ENCODE peak calls at places on chromosomes 13 and 19, in nine cellular contexts. One of them, this sample, is unnamed.

GRCh38 chr13:98842074-98842473 is 89.6 kb upstream of the SLC15A1 start:
- DNase-seq in tibial nerve: no peak
- DNase-seq in Peyer's patch: no peak
- DNase-seq in upper lobe of left lung: no peak
- DNase-seq in heart left ventricle: no peak
- DNase-seq in IMR-90: no peak
- DNase-seq in ovary: no peak
- DNase-seq in uterus: no peak
- DNase-seq in testis: no peak
- DNase-seq in this sample: no peak

GRCh38 chr13:93767231-93767916 is 540.8 kb downstream of the GPC6 start:
- DNase-seq in ovary: no peak
- DNase-seq in heart left ventricle: no peak
- DNase-seq in upper lobe of left lung: no peak
- DNase-seq in uterus: no peak
- DNase-seq in IMR-90: peak; percentile 42
- DNase-seq in tibial nerve: no peak
- DNase-seq in testis: no peak
- DNase-seq in Peyer's patch: no peak
- DNase-seq in this sample: no peak

GRCh38 chr13:77902319-77902963 is 16.2 kb downstream of the EDNRB start:
- DNase-seq in uterus: no peak
- DNase-seq in Peyer's patch: no peak
- DNase-seq in IMR-90: no peak
- DNase-seq in tibial nerve: no peak
- DNase-seq in upper lobe of left lung: no peak
- DNase-seq in testis: no peak
- DNase-seq in heart left ventricle: no peak
- DNase-seq in ovary: no peak
- DNase-seq in this sample: no peak

GRCh38 chr13:84648069-84648640 is 765.9 kb upstream of the SLITRK1 start:
- DNase-seq in IMR-90: no peak
- DNase-seq in Peyer's patch: no peak
- DNase-seq in heart left ventricle: no peak
- DNase-seq in uterus: no peak
- DNase-seq in upper lobe of left lung: no peak
- DNase-seq in ovary: no peak
- DNase-seq in tibial nerve: no peak
- DNase-seq in testis: no peak
- DNase-seq in this sample: no peak

GRCh38 chr13:59094149-59094548 is 1069.6 kb downstream of the DIAPH3 start:
- DNase-seq in IMR-90: peak; percentile 2
- DNase-seq in Peyer's patch: no peak
- DNase-seq in upper lobe of left lung: no peak
- DNase-seq in testis: no peak
- DNase-seq in heart left ventricle: no peak
- DNase-seq in tibial nerve: no peak
- DNase-seq in uterus: no peak
- DNase-seq in ovary: no peak
- DNase-seq in this sample: no peak

GRCh38 chr19:41705393-41706174 is 2.8 kb upstream of the CEACAM5 start:
- DNase-seq in tibial nerve: no peak
- DNase-seq in upper lobe of left lung: peak; percentile 29
- DNase-seq in Peyer's patch: no peak
- DNase-seq in testis: peak; percentile 21
- DNase-seq in IMR-90: no peak
- DNase-seq in heart left ventricle: peak; percentile 56
- DNase-seq in uterus: no peak
- DNase-seq in ovary: no peak
- DNase-seq in this sample: no peak

GRCh38 chr19:7349961-7350711 is 1.4 kb downstream of the ARHGEF18 start:
- DNase-seq in ovary: peak; percentile 17
- DNase-seq in testis: no peak
- DNase-seq in upper lobe of left lung: no peak
- DNase-seq in IMR-90: no peak
- DNase-seq in uterus: no peak
- DNase-seq in heart left ventricle: no peak
- DNase-seq in tibial nerve: no peak
- DNase-seq in Peyer's patch: no peak
- DNase-seq in this sample: no peak

GRCh38 chr19:58519087-58519354 is 589 bp downstream of the ZBTB45 start:
- DNase-seq in upper lobe of left lung: peak; percentile 72
- DNase-seq in Peyer's patch: no peak
- DNase-seq in testis: peak; percentile 72
- DNase-seq in heart left ventricle: peak; percentile 77
- DNase-seq in tibial nerve: peak; percentile 54
- DNase-seq in IMR-90: peak; percentile 74
- DNase-seq in uterus: peak; percentile 66
- DNase-seq in ovary: peak; percentile 78
- DNase-seq in this sample: peak; percentile 59

GRCh38 chr13:99895428-99895998 is 76.1 kb downstream of the ZIC5 start:
- DNase-seq in upper lobe of left lung: no peak
- DNase-seq in ovary: no peak
- DNase-seq in heart left ventricle: no peak
- DNase-seq in testis: no peak
- DNase-seq in Peyer's patch: no peak
- DNase-seq in IMR-90: no peak
- DNase-seq in tibial nerve: no peak
- DNase-seq in uterus: no peak
- DNase-seq in this sample: no peak

GRCh38 chr13:28583661-28584091 is 75.3 kb upstream of the POMP start:
- DNase-seq in IMR-90: peak; percentile 34
- DNase-seq in uterus: no peak
- DNase-seq in upper lobe of left lung: no peak
- DNase-seq in Peyer's patch: no peak
- DNase-seq in tibial nerve: no peak
- DNase-seq in heart left ventricle: no peak
- DNase-seq in ovary: no peak
- DNase-seq in testis: peak; percentile 20
- DNase-seq in this sample: no peak

GRCh38 chr13:28585557-28585956 is 73.4 kb upstream of the POMP start:
- DNase-seq in heart left ventricle: no peak
- DNase-seq in ovary: no peak
- DNase-seq in Peyer's patch: no peak
- DNase-seq in testis: no peak
- DNase-seq in uterus: no peak
- DNase-seq in upper lobe of left lung: no peak
- DNase-seq in tibial nerve: no peak
- DNase-seq in IMR-90: no peak
- DNase-seq in this sample: no peak

GRCh38 chr13:28584873-28585317 is 74.0 kb upstream of the POMP start:
- DNase-seq in heart left ventricle: no peak
- DNase-seq in upper lobe of left lung: no peak
- DNase-seq in testis: no peak
- DNase-seq in uterus: no peak
- DNase-seq in tibial nerve: no peak
- DNase-seq in ovary: no peak
- DNase-seq in IMR-90: peak; percentile 71
- DNase-seq in Peyer's patch: no peak
- DNase-seq in this sample: no peak

GRCh38 chr13:28590450-28590849 is 68.5 kb upstream of the POMP start:
- DNase-seq in heart left ventricle: no peak
- DNase-seq in testis: no peak
- DNase-seq in Peyer's patch: no peak
- DNase-seq in IMR-90: no peak
- DNase-seq in tibial nerve: no peak
- DNase-seq in ovary: no peak
- DNase-seq in uterus: no peak
- DNase-seq in upper lobe of left lung: no peak
- DNase-seq in this sample: no peak

DNA sequence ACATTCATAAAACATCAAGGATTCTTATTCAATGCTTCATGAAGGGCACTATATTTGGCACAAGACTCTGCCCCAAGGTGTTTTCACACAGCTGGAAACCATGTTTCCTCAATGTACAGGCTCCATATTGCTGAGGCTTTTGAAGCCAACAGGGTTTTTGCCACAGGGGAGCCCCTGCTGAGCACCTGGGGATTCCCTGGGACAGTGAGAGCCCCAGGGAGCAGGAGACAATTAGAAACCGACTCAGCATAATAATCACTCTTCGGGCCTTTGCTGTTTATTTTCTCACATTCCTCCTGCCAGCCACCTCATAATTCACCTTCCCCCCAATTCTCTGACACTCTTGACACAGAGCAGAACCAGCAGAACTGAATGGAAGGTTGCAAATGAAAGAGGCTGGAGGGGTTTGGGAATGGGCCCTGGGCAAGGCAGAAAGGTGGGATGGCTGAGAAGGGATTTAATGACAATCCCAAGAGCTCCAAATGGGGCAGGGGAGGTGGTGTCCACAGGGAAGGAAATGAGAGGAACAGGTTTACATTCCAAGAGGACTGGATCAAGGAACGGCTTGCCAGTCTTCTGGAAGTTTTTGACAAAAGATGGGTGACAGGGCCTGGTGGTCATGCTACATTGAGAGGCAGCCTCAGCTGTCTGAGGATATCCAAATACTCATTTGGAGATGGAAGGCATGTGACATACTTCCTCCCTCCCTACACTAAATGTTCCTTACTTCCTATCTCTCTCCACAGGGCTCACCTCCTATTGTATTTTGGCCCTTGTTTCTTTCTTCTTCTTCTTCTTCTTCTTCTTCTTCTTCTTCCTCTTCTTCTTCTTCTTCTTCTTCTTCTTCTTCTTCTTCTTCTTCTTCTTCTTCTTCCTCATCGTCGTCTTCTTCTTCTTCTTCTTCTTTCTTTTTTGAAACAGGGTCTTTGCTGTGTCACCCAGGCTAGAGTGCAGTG is 72.1 kb upstream of the POMP start:
- DNase-seq in IMR-90: no peak
- DNase-seq in heart left ventricle: no peak
- DNase-seq in ovary: no peak
- DNase-seq in upper lobe of left lung: no peak
- DNase-seq in testis: no peak
- DNase-seq in uterus: no peak
- DNase-seq in Peyer's patch: no peak
- DNase-seq in tibial nerve: no peak
- DNase-seq in this sample: no peak
- H3K27me3 ChIP-seq in IMR-90: no peaks in the 10 kb centered on the region
- H3K27me3 ChIP-seq in heart left ventricle: no peaks in the 10 kb centered on the region
- H3K27me3 ChIP-seq in ovary: no peaks in the 10 kb centered on the region
- H3K27me3 ChIP-seq in upper lobe of left lung: no peaks in the 10 kb centered on the region
- H3K27me3 ChIP-seq in testis: no peaks in the 10 kb centered on the region
- H3K27me3 ChIP-seq in uterus: no peaks in the 10 kb centered on the region
- H3K27me3 ChIP-seq in Peyer's patch: no peaks in the 10 kb centered on the region
- H3K27me3 ChIP-seq in tibial nerve: no peaks in the 10 kb centered on the region
- H3K27me3 ChIP-seq in this sample: no peaks in the 10 kb centered on the region

GRCh38 chr19:52099497-52100138 is 4.1 kb upstream of the ZNF841 start:
- DNase-seq in heart left ventricle: no peak
- DNase-seq in tibial nerve: no peak
- DNase-seq in testis: no peak
- DNase-seq in Peyer's patch: no peak
- DNase-seq in ovary: no peak
- DNase-seq in uterus: no peak
- DNase-seq in upper lobe of left lung: no peak
- DNase-seq in IMR-90: no peak
- DNase-seq in this sample: no peak

GRCh38 chr19:52094526-52094925 is 1.0 kb downstream of the ZNF841 start:
- DNase-seq in tibial nerve: no peak
- DNase-seq in uterus: no peak
- DNase-seq in IMR-90: no peak
- DNase-seq in testis: no peak
- DNase-seq in heart left ventricle: no peak
- DNase-seq in ovary: no peak
- DNase-seq in upper lobe of left lung: no peak
- DNase-seq in Peyer's patch: no peak
- DNase-seq in this sample: no peak

DNA sequence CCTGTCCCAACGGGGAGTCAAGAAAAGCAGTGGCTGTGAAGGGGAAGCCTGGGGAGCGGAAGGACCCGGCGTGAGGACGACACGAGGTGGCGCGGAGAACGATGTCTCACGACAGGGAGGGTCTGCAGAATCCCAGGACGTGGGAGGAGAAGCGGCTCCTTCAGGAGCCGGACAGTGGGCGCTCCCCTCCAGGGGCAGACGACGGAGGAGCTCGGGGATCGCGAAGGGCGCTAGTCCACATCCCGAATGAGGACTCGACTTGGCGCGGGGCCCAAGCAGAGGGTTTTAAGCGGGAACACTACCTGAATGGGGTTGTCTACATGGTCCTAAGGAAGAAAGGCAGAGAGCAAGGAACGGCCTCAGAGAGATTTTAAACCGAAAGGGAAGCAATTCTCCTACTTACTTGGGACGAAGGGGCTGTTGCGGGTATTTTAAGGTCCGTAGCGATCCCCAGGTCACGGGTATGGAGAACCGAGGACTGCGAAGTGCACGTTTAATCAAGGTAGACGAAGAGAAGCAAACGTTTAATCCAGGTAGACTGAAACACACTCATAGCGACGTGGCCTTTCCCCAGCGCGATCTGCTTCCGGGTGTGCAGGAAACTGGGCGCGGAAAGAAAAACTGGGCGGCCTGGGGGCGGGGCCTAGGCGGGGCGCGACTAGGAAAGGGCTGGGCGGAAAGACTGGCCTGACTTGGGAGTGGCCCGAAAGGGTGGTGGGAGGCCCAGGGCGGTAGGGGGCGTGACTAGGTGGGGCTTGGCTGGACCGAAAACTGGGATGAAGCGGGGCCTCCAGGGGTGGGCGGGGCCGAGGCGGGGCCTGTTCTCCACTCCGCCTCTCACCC is at the start of gene ZNF841:
- DNase-seq in tibial nerve: peak; percentile 90
- DNase-seq in testis: peak; percentile 96
- DNase-seq in upper lobe of left lung: peak; percentile 91
- DNase-seq in ovary: peak; percentile 98
- DNase-seq in uterus: peak; percentile 99
- DNase-seq in Peyer's patch: peak; percentile 93
- DNase-seq in IMR-90: peak; percentile 92
- DNase-seq in heart left ventricle: peak; percentile 96
- DNase-seq in this sample: peak; percentile 93
- TF ChIP-seq POLR2A in tibial nerve: peak; percentile 53
- TF ChIP-seq POLR2A in testis: no peak
- TF ChIP-seq POLR2A in upper lobe of left lung: peak; percentile 53
- TF ChIP-seq POLR2A in ovary: peak; percentile 29
- TF ChIP-seq POLR2A in uterus: peak; percentile 52
- TF ChIP-seq POLR2A in Peyer's patch: no peak
- TF ChIP-seq POLR2A in IMR-90: peak; percentile 82
- TF ChIP-seq POLR2A in heart left ventricle: no peak
- TF ChIP-seq POLR2A in this sample: no peak

DNA sequence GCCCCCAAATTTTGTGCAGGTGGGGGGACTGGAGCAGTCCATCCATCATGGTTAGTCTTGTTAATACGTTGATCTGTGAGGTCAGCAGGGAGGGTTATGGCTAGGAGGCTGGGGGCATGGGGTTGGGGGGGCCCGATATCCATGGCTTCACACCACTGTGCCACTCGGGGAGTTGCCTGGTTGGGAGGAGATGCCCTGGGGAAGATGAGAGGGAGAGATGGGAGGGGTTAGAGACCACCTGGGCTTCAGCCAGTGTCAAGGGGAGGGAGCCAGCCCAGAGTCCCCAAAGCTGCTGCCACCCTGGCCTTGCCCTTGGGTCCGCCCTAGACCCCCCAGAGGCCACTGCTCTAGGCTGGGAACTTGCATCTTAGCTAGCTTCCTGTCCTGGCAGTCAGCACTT is 1.8 kb upstream of the DMPK start:
- DNase-seq in Peyer's patch: no peak
- DNase-seq in ovary: no peak
- DNase-seq in tibial nerve: no peak
- DNase-seq in testis: no peak
- DNase-seq in IMR-90: no peak
- DNase-seq in uterus: no peak
- DNase-seq in heart left ventricle: no peak
- DNase-seq in upper lobe of left lung: no peak
- DNase-seq in this sample: no peak
- H3K27me3 ChIP-seq in Peyer's patch: no peaks in the 10 kb centered on the region
- H3K27me3 ChIP-seq in ovary: no peaks in the 10 kb centered on the region
- H3K27me3 ChIP-seq in tibial nerve: no peaks in the 10 kb centered on the region
- H3K27me3 ChIP-seq in testis: no peaks in the 10 kb centered on the region
- H3K27me3 ChIP-seq in IMR-90: no peaks in the 10 kb centered on the region
- H3K27me3 ChIP-seq in uterus: no peaks in the 10 kb centered on the region
- H3K27me3 ChIP-seq in heart left ventricle: no peaks in the 10 kb centered on the region
- H3K27me3 ChIP-seq in upper lobe of left lung: no peaks in the 10 kb centered on the region
- H3K27me3 ChIP-seq in this sample: peaks cover 65% of the 10 kb centered on the region

GRCh38 chr19:18832331-18833140 is 777 bp downstream of the UPF1 start:
- DNase-seq in tibial nerve: no peak
- DNase-seq in heart left ventricle: peak; percentile 68
- DNase-seq in IMR-90: no peak
- DNase-seq in Peyer's patch: peak; percentile 63
- DNase-seq in upper lobe of left lung: peak; percentile 41
- DNase-seq in uterus: no peak
- DNase-seq in testis: peak; percentile 44
- DNase-seq in ovary: peak; percentile 67
- DNase-seq in this sample: no peak
- TF ChIP-seq POLR2A in tibial nerve: no peak
- TF ChIP-seq POLR2A in heart left ventricle: no peak
- TF ChIP-seq POLR2A in IMR-90: no peak
- TF ChIP-seq POLR2A in Peyer's patch: no peak
- TF ChIP-seq POLR2A in upper lobe of left lung: no peak
- TF ChIP-seq POLR2A in uterus: no peak
- TF ChIP-seq POLR2A in testis: no peak
- TF ChIP-seq POLR2A in ovary: no peak
- TF ChIP-seq POLR2A in this sample: no peak

This sample was measured in stomach.